ENCODE peak calls at places on chromosome 5, in seven cellular contexts. J is astrocyte, P is HFFc6, Y is kidney, T is endothelial cell, N is astrocyte of the spinal cord, F is dorsolateral prefrontal cortex. Q is an unnamed sample.

GRCh38 chr5:122101636-122102285 is 23.7 kb upstream of the LOX start:
- DNase-seq in J (peak; percentile 44), P (peak; percentile 57), Y (no peak), T (no peak), N (peak; percentile 80), F (no peak), Q (peak; percentile 13)

GRCh38 chr5:55934117-55934613 is 60.6 kb downstream of the IL6ST start:
- DNase-seq in J (no peak), P (no peak), Y (no peak), T (no peak), N (no peak), F (no peak), Q (peak; percentile 67)

GRCh38 chr5:173035904-173036707 is 20.0 kb upstream of the CREBRF start:
- DNase-seq in J (no peak), P (no peak), Y (peak; percentile 81), T (no peak), N (no peak), F (no peak), Q (no peak)

GRCh38 chr5:33180900-33181299 is 259.9 kb upstream of the TARS1 start:
- DNase-seq in J (peak; percentile 35), P (peak; percentile 49), Y (no peak), T (peak; percentile 6), N (peak; percentile 72), F (no peak), Q (peak; percentile 2)

GRCh38 chr5:17154211-17154996 is 63.0 kb upstream of the BASP1 start:
- DNase-seq in J (peak; percentile 90), P (peak; percentile 86), Y (no peak), T (no peak), N (peak; percentile 68), F (no peak), Q (no peak)

GRCh38 chr5:61626639-61627282 is 294.7 kb downstream of the ZSWIM6 start:
- DNase-seq in J (no peak), P (no peak), Y (no peak), T (no peak), N (no peak), F (no peak), Q (no peak)

GRCh38 chr5:134506054-134507039 is 19.1 kb upstream of the JADE2 start:
- DNase-seq in J (no peak), P (peak; percentile 19), Y (peak; percentile 92), T (no peak), N (no peak), F (no peak), Q (peak; percentile 97)

GRCh38 chr5:68272289-68272688 is 56.7 kb downstream of the PIK3R1 start:
- DNase-seq in J (no peak), P (no peak), Y (no peak), T (no peak), N (peak; percentile 34), F (no peak), Q (no peak)

GRCh38 chr5:160333726-160334125 is 21.4 kb upstream of the CCNJL start:
- DNase-seq in J (peak; percentile 26), P (peak; percentile 22), Y (no peak), T (no peak), N (peak; percentile 5), F (no peak), Q (no peak)

GRCh38 chr5:139043127-139043905 is 154.9 kb downstream of the SIL1 start:
- DNase-seq in J (peak; percentile 84), P (no peak), Y (no peak), T (no peak), N (peak; percentile 38), F (no peak), Q (no peak)

GRCh38 chr5:1562599-1562998 is 38.8 kb upstream of the LPCAT1 start:
- DNase-seq in J (no peak), P (no peak), Y (no peak), T (no peak), N (no peak), F (no peak), Q (no peak)

GRCh38 chr5:107282061-107282460 is 388.7 kb downstream of the EFNA5 start:
- DNase-seq in J (peak; percentile 84), P (no peak), Y (no peak), T (no peak), N (no peak), F (no peak), Q (no peak)

GRCh38 chr5:132271251-132272246 is 14.1 kb downstream of the PDLIM4 start:
- DNase-seq in J (no peak), P (no peak), Y (peak; percentile 71), T (no peak), N (no peak), F (no peak), Q (no peak)

GRCh38 chr5:55480781-55481180 is 54.0 kb downstream of the PLPP1 start:
- DNase-seq in J (peak; percentile 47), P (peak; percentile 58), Y (no peak), T (no peak), N (peak; percentile 29), F (no peak), Q (no peak)

GRCh38 chr5:107975568-107975967 is 304.8 kb upstream of the EFNA5 start:
- DNase-seq in J (no peak), P (no peak), Y (no peak), T (no peak), N (no peak), F (no peak), Q (no peak)

GRCh38 chr5:3197237-3197636 is 398.4 kb upstream of the IRX1 start:
- DNase-seq in J (no peak), P (no peak), Y (no peak), T (no peak), N (no peak), F (no peak), Q (no peak)

GRCh38 chr5:119327018-119327417 is 28.8 kb upstream of the TNFAIP8 start:
- DNase-seq in J (no peak), P (no peak), Y (no peak), T (no peak), N (no peak), F (no peak), Q (no peak)

GRCh38 chr5:139684350-139684880 is 36.3 kb downstream of the CXXC5 start:
- DNase-seq in J (no peak), P (no peak), Y (no peak), T (no peak), N (no peak), F (no peak), Q (no peak)

GRCh38 chr5:150562832-150563231 is 54.9 kb downstream of the NDST1 start:
- DNase-seq in J (peak; percentile 34), P (peak; percentile 64), Y (no peak), T (peak; percentile 50), N (peak; percentile 67), F (no peak), Q (peak; percentile 68)

GRCh38 chr5:56183507-56183906 is 49.6 kb downstream of the ANKRD55 start:
- DNase-seq in J (peak; percentile 99), P (peak; percentile 95), Y (no peak), T (no peak), N (peak; percentile 91), F (no peak), Q (no peak)

GRCh38 chr5:54278979-54279717 is 31.2 kb downstream of the ARL15 start:
- DNase-seq in J (no peak), P (no peak), Y (no peak), T (no peak), N (no peak), F (no peak), Q (no peak)

GRCh38 chr5:173396311-173396993 is 68.2 kb upstream of the STC2 start:
- DNase-seq in J (no peak), P (no peak), Y (no peak), T (peak; percentile 30), N (no peak), F (no peak), Q (peak; percentile 13)

GRCh38 chr5:113804943-113805342 is 291.4 kb downstream of the YTHDC2 start:
- DNase-seq in J (no peak), P (no peak), Y (no peak), T (no peak), N (no peak), F (no peak), Q (no peak)

GRCh38 chr5:6006838-6007314 is 371.5 kb downstream of the MED10 start:
- DNase-seq in J (no peak), P (no peak), Y (no peak), T (no peak), N (no peak), F (no peak), Q (no peak)

DNA sequence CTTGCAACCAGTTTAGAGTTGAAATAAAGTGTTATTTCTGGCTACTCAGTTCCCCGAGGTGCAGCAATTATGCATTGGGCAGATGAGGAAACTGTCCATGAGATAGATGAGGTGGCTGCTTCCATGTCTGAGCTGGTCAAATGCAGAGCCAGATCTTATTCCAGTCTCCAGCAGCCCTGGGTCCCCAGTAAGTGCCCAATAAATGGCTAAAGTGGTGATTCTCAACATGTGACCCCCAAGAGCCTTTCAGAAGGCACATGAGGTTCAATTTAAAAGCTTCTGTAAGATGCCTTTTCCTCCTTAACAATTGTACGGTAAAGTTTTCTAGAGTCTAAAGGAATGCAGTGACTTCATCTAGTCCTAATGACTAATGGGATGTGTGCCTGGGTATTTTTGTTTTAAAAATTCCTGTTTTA is 17.5 kb downstream of the ATOX1 start:
- DNase-seq in J (peak; percentile 82), P (peak; percentile 78), Y (no peak), T (no peak), N (peak; percentile 77), F (no peak), Q (no peak)
- TF ChIP-seq CTCF in J (no peak), P (peak; percentile 52), Y (no peak), T (peak; percentile 32), N (no peak), F (peak; percentile 4), Q (no peak)

GRCh38 chr5:149310947-149311675 is 34.2 kb upstream of the GRPEL2 start:
- DNase-seq in J (peak; percentile 55), P (peak; percentile 47), Y (no peak), T (no peak), N (peak; percentile 47), F (no peak), Q (no peak)
- TF ChIP-seq CTCF in J (no peak), P (no peak), Y (no peak), T (no peak), N (no peak), F (no peak), Q (no peak)

GRCh38 chr5:11719888-11720481 is 184.3 kb downstream of the CTNND2 start:
- DNase-seq in J (peak; percentile 32), P (no peak), Y (no peak), T (peak; percentile 74), N (peak; percentile 30), F (peak; percentile 86), Q (peak; percentile 73)
- TF ChIP-seq CTCF in J (peak; percentile 45), P (peak; percentile 19), Y (peak; percentile 28), T (peak; percentile 44), N (peak; percentile 38), F (peak; percentile 81), Q (peak; percentile 53)

GRCh38 chr5:88885043-88885442 is 2.1 kb upstream of the MEF2C start:
- DNase-seq in J (no peak), P (no peak), Y (no peak), T (no peak), N (no peak), F (no peak), Q (no peak)

GRCh38 chr5:88882321-88883038 is 504 bp downstream of the MEF2C start:
- DNase-seq in J (no peak), P (no peak), Y (no peak), T (peak; percentile 7), N (peak; percentile 31), F (no peak), Q (no peak)

GRCh38 chr5:88884435-88884877 is 1.5 kb upstream of the MEF2C start:
- DNase-seq in J (no peak), P (no peak), Y (no peak), T (no peak), N (no peak), F (no peak), Q (no peak)

GRCh38 chr5:88883059-88883565 is at the start of gene MEF2C:
- DNase-seq in J (peak; percentile 83), P (peak; percentile 82), Y (peak; percentile 88), T (peak; percentile 72), N (peak; percentile 90), F (peak; percentile 43), Q (peak; percentile 51)

GRCh38 chr5:88883566-88884434 is 816 bp upstream of the MEF2C start:
- DNase-seq in J (peak; percentile 72), P (peak; percentile 71), Y (peak; percentile 84), T (peak; percentile 67), N (peak; percentile 83), F (peak; percentile 31), Q (peak; percentile 50)
- TF ChIP-seq CTCF in J (no peak), P (peak; percentile 31), Y (no peak), T (no peak), N (no peak), F (no peak), Q (no peak)